ENCODE peak calls at places on chromosomes 16 and 17, in nine cellular contexts. B is cardiac muscle cell; P is sigmoid colon; V is T-helper 1 cell; A is activated naive CD4-positive, alpha-beta T cell treated with anti-CD3 and anti-CD28 coated beads, Interleukin-2, amount 50 U/mL, for 16 hours; O is T-cell; I is AG20443; E is pancreas; M is T1000. U is an unnamed sample.

GRCh38 chr17:61129876-61130275 is 269.8 kb upstream of the TBX2 start:
- DNase-seq in B (no peak), O (no peak), V (no peak), E (no peak), I (peak), P (no peak), A (no peak), M (no peak), U (no peak)

GRCh38 chr16:81528258-81528657 is 83.7 kb downstream of the CMIP start:
- DNase-seq in A (no peak), I (no peak), V (no peak), B (no peak), O (no peak), M (no peak), E (no peak), P (no peak), U (no peak)

GRCh38 chr16:52191533-52192134 is 355.3 kb downstream of the TOX3 start:
- DNase-seq in V (no peak), I (peak), A (peak), B (peak), E (peak), O (no peak), M (peak), P (peak), U (peak)

GRCh38 chr16:883340-883739 is 82.8 kb upstream of the GNG13 start:
- DNase-seq in I (no peak), B (no peak), M (no peak), P (peak), O (no peak), V (no peak), E (no peak), A (no peak), U (no peak)

GRCh38 chr16:78571434-78571833 is 472.0 kb downstream of the WWOX start:
- DNase-seq in A (no peak), M (no peak), E (no peak), B (no peak), O (no peak), I (no peak), V (no peak), P (no peak), U (no peak)

GRCh38 chr16:84836234-84836647 is 16.5 kb downstream of the CRISPLD2 start:
- DNase-seq in P (peak), V (no peak), A (no peak), O (no peak), M (peak), E (peak), B (peak), I (peak), U (no peak)

GRCh38 chr17:27747462-27748359 is 52.6 kb downstream of the NOS2 start:
- DNase-seq in E (no peak), P (no peak), I (no peak), O (no peak), B (no peak), A (no peak), V (no peak), M (no peak), U (no peak)

GRCh38 chr16:4536391-4537106 is 2.0 kb downstream of the CDIP1 start:
- DNase-seq in P (no peak), E (no peak), M (no peak), A (no peak), O (no peak), I (no peak), B (no peak), V (no peak), U (no peak)

GRCh38 chr17:9408381-9408780 is 167.2 kb downstream of the STX8 start:
- DNase-seq in P (no peak), M (no peak), O (no peak), A (no peak), I (no peak), B (no peak), V (no peak), E (no peak), U (no peak)

GRCh38 chr17:76546556-76547182 is 6.8 kb downstream of the PRCD start:
- DNase-seq in A (no peak), V (no peak), B (no peak), O (no peak), E (no peak), M (peak), P (no peak), I (no peak), U (no peak)

GRCh38 chr16:88733630-88734360 is 27.5 kb downstream of the CTU2 start:
- DNase-seq in E (no peak), V (no peak), O (no peak), I (no peak), A (no peak), B (no peak), P (no peak), M (no peak), U (no peak)

GRCh38 chr16:74431516-74431915 is 10.2 kb upstream of the CLEC18B start:
- DNase-seq in E (no peak), I (no peak), M (no peak), V (no peak), O (no peak), A (no peak), B (no peak), P (no peak), U (no peak)

GRCh38 chr16:17718495-17718894 is 247.7 kb upstream of the XYLT1 start:
- DNase-seq in M (no peak), I (no peak), B (no peak), P (no peak), O (no peak), A (no peak), E (no peak), V (no peak), U (no peak)

GRCh38 chr16:86306046-86306644 is 204.2 kb upstream of the FOXF1 start:
- DNase-seq in M (no peak), B (no peak), I (no peak), E (no peak), A (no peak), O (no peak), P (peak), V (no peak), U (no peak)

GRCh38 chr17:40293363-40293762 is 5.7 kb downstream of the CDC6 start:
- DNase-seq in V (no peak), B (no peak), M (no peak), I (no peak), E (no peak), O (no peak), P (peak), A (no peak), U (no peak)

GRCh38 chr17:2926019-2926650 is 129.9 kb downstream of the RAP1GAP2 start:
- DNase-seq in V (no peak), O (no peak), B (no peak), I (peak), P (no peak), A (no peak), M (peak), E (peak), U (no peak)

GRCh38 chr17:63116967-63117366 is 150.9 kb downstream of the TANC2 start:
- DNase-seq in M (no peak), E (peak), O (no peak), I (peak), A (no peak), P (no peak), B (no peak), V (no peak), U (no peak)

GRCh38 chr16:31064882-31065461 is 9.1 kb downstream of the ZNF668 start:
- DNase-seq in V (no peak), E (no peak), O (no peak), M (peak), A (no peak), B (no peak), P (peak), I (peak), U (no peak)

GRCh38 chr17:7318121-7318860 is 3.1 kb upstream of the GPS2 start:
- DNase-seq in P (peak), M (no peak), A (no peak), E (no peak), O (no peak), I (no peak), B (no peak), V (no peak), U (no peak)

GRCh38 chr17:17406225-17406624 is 70.6 kb upstream of the MED9 start:
- DNase-seq in A (no peak), P (no peak), B (no peak), V (no peak), I (no peak), E (no peak), O (no peak), M (no peak), U (no peak)

GRCh38 chr17:67218385-67218950 is 26.5 kb downstream of the HELZ start:
- DNase-seq in M (no peak), V (no peak), A (no peak), P (no peak), E (no peak), I (peak), B (no peak), O (no peak), U (no peak)

GRCh38 chr16:19223235-19223847 is 55.3 kb downstream of the SYT17 start:
- DNase-seq in B (peak), A (no peak), P (no peak), E (no peak), O (no peak), M (no peak), I (no peak), V (no peak), U (no peak)

GRCh38 chr16:62709856-62710255 is 673.6 kb upstream of the CDH8 start:
- DNase-seq in E (no peak), P (no peak), M (no peak), B (no peak), A (no peak), I (no peak), V (no peak), O (no peak), U (no peak)

GRCh38 chr16:88102597-88102996 is 151.4 kb downstream of the BANP start:
- DNase-seq in P (no peak), E (no peak), O (no peak), V (no peak), I (no peak), A (no peak), M (no peak), B (no peak), U (no peak)

U was measured in glomerular endothelial cell.